ENCODE peak calls at places on chromosomes 16 and 17, in nine cellular contexts. B, H, A, J, V, S, X, P and K are unnamed samples.

GRCh38 chr16:11016524-11016988 is 72.2 kb downstream of the CLEC16A start:
- ATAC-seq in B (no peak), J (no peak), H (no peak), A (no peak), S (peak; percentile 25), X (no peak), V (no peak), P (no peak), K (peak; percentile 70)

GRCh38 chr16:1778200-1779179 is 3.9 kb downstream of the SPSB3 start:
- ATAC-seq in V (no peak), X (no peak), S (no peak), A (no peak), J (no peak), P (no peak), H (no peak), B (no peak), K (no peak)

GRCh38 chr16:15490123-15490711 is 55.8 kb downstream of the BMERB1 start:
- ATAC-seq in S (no peak), X (no peak), B (no peak), P (no peak), H (no peak), A (no peak), J (no peak), V (no peak), K (no peak)

GRCh38 chr17:7220593-7221280 is 999 bp downstream of the ACADVL start:
- ATAC-seq in J (peak; percentile 60), S (peak; percentile 37), P (peak; percentile 6), A (peak; percentile 56), B (peak; percentile 64), V (peak; percentile 44), X (peak; percentile 57), H (peak; percentile 38), K (no peak)

GRCh38 chr16:13231365-13231764 is 330.0 kb downstream of the SHISA9 start:
- ATAC-seq in H (no peak), A (no peak), X (no peak), S (no peak), J (no peak), P (no peak), B (no peak), V (no peak), K (no peak)

GRCh38 chr17:80918731-80919130 is 72.9 kb upstream of the CHMP6 start:
- ATAC-seq in P (no peak), A (no peak), B (no peak), X (no peak), V (no peak), H (no peak), J (no peak), S (no peak), K (no peak)

GRCh38 chr16:67192781-67193260 is 866 bp downstream of the E2F4 start:
- ATAC-seq in B (no peak), X (no peak), A (no peak), V (no peak), H (no peak), J (peak; percentile 45), P (no peak), S (no peak), K (no peak)

GRCh38 chr16:77758508-77758907 is 29.9 kb upstream of the VAT1L start:
- ATAC-seq in A (no peak), X (no peak), J (no peak), V (no peak), B (no peak), S (no peak), P (no peak), H (no peak), K (no peak)

GRCh38 chr16:24255446-24256352 is at the start of gene CACNG3:
- ATAC-seq in J (peak; percentile 72), X (peak; percentile 43), S (peak; percentile 61), P (no peak), H (peak; percentile 56), A (peak; percentile 92), V (peak; percentile 49), B (peak; percentile 82), K (no peak)

GRCh38 chr17:74245145-74245817 is 28.8 kb upstream of the DNAI2 start:
- ATAC-seq in P (peak; percentile 16), J (no peak), S (no peak), A (no peak), V (no peak), H (no peak), B (no peak), X (no peak), K (no peak)

GRCh38 chr17:28777178-28777577 is 33.4 kb downstream of the TRAF4 start:
- ATAC-seq in H (no peak), B (no peak), S (no peak), P (no peak), A (no peak), X (no peak), J (no peak), V (no peak), K (no peak)

GRCh38 chr17:56891751-56892150 is 22.1 kb downstream of the TRIM25 start:
- ATAC-seq in A (peak; percentile 42), V (peak; percentile 36), S (peak; percentile 55), B (peak; percentile 74), P (no peak), X (no peak), H (peak; percentile 91), J (peak; percentile 51), K (no peak)

GRCh38 chr16:85474808-85475207 is 138.3 kb upstream of the GSE1 start:
- ATAC-seq in A (no peak), V (no peak), S (no peak), H (no peak), P (no peak), X (no peak), J (no peak), B (no peak), K (no peak)

GRCh38 chr16:7167651-7168050 is 165.0 kb upstream of the RBFOX1 start:
- ATAC-seq in P (no peak), S (no peak), A (no peak), H (no peak), J (no peak), B (no peak), X (no peak), V (no peak), K (no peak)

GRCh38 chr16:74521691-74522090 is 85.2 kb downstream of the GLG1 start:
- ATAC-seq in S (no peak), X (no peak), P (no peak), A (no peak), V (no peak), B (no peak), H (no peak), J (no peak), K (no peak)

GRCh38 chr17:50779747-50780363 is 12.5 kb upstream of the ANKRD40CL start:
- ATAC-seq in H (peak; percentile 84), S (no peak), X (no peak), J (peak; percentile 90), V (peak; percentile 58), P (no peak), A (peak; percentile 76), B (peak; percentile 82), K (no peak)